ENCODE peak calls at places on chromosome 14, in four cellular contexts. G, J, E and S are unnamed samples.

GRCh38 chr14:83520837-83521236 is 1987.2 kb upstream of the SEL1L start:
- DNase-seq in G (no peak), J (peak; percentile 2), E (no peak), S (no peak)

GRCh38 chr14:50082784-50083466 is 33.4 kb downstream of the VCPKMT start:
- DNase-seq in G (no peak), J (peak; percentile 75), E (peak; percentile 66), S (no peak)

GRCh38 chr14:96103560-96104460 is 64.6 kb downstream of the C14orf132 start:
- DNase-seq in G (no peak), J (no peak), E (no peak), S (no peak)

GRCh38 chr14:51419685-51420084 is 179.6 kb downstream of the TMX1 start:
- DNase-seq in G (peak; percentile 32), J (no peak), E (no peak), S (no peak)

GRCh38 chr14:35861204-35861868 is 35.2 kb downstream of the BRMS1L start:
- DNase-seq in G (no peak), J (no peak), E (no peak), S (no peak)

GRCh38 chr14:82385043-82385442 is 851.4 kb upstream of the SEL1L start:
- DNase-seq in G (no peak), J (no peak), E (no peak), S (no peak)

GRCh38 chr14:96783306-96784224 is 13.6 kb upstream of the VRK1 start:
- DNase-seq in G (no peak), J (peak; percentile 58), E (no peak), S (no peak)

GRCh38 chr14:20712900-20713299 is 24.3 kb downstream of the ANG start:
- DNase-seq in G (no peak), J (no peak), E (no peak), S (no peak)

GRCh38 chr14:23481362-23481970 is 12.0 kb downstream of the NGDN start:
- DNase-seq in G (no peak), J (peak; percentile 17), E (no peak), S (no peak)

GRCh38 chr14:68687746-68688145 is 105.1 kb downstream of the ZFP36L1 start:
- DNase-seq in G (peak; percentile 80), J (peak; percentile 98), E (no peak), S (no peak)

GRCh38 chr14:90295870-90296516 is 35.7 kb downstream of the NRDE2 start:
- DNase-seq in G (no peak), J (peak; percentile 73), E (no peak), S (no peak)

GRCh38 chr14:24243336-24243836 is 963 bp upstream of the TINF2 start:
- DNase-seq in G (no peak), J (peak; percentile 36), E (no peak), S (no peak)

GRCh38 chr14:103199141-103199540 is 75.9 kb downstream of the TNFAIP2 start:
- DNase-seq in G (peak; percentile 42), J (peak; percentile 34), E (no peak), S (no peak)

GRCh38 chr14:35400707-35401421 is 3.7 kb downstream of the NFKBIA start:
- DNase-seq in G (no peak), J (no peak), E (no peak), S (no peak)

GRCh38 chr14:62497708-62498107 is 547.5 kb downstream of the KCNH5 start:
- DNase-seq in G (no peak), J (no peak), E (no peak), S (no peak)

GRCh38 chr14:23664207-23664885 is 28.2 kb downstream of the DHRS2 start:
- DNase-seq in G (no peak), J (no peak), E (no peak), S (no peak)

GRCh38 chr14:105419305-105420091 is at the start of gene MTA1:
- DNase-seq in G (no peak), J (peak; percentile 15), E (no peak), S (no peak)

GRCh38 chr14:92426237-92426636 is 87.3 kb upstream of the RIN3 start:
- DNase-seq in G (no peak), J (peak; percentile 87), E (no peak), S (no peak)

GRCh38 chr14:33692762-33693161 is 258.1 kb downstream of the EGLN3 start:
- DNase-seq in G (no peak), J (peak; percentile 97), E (no peak), S (no peak)

GRCh38 chr14:90544971-90545370 is 148.1 kb downstream of the CALM1 start:
- DNase-seq in G (no peak), J (no peak), E (peak; percentile 32), S (no peak)

GRCh38 chr14:103524002-103524785 is 1.6 kb upstream of the CKB start:
- DNase-seq in G (no peak), J (no peak), E (no peak), S (no peak)

GRCh38 chr14:105249175-105250007 is 1.1 kb downstream of the BTBD6 start:
- DNase-seq in G (peak; percentile 24), J (peak; percentile 38), E (no peak), S (no peak)

GRCh38 chr14:79732911-79733310 is 478.4 kb downstream of the DIO2 start:
- DNase-seq in G (no peak), J (peak; percentile 67), E (no peak), S (no peak)

GRCh38 chr14:23610090-23610814 is 25.9 kb upstream of the DHRS2 start:
- DNase-seq in G (no peak), J (no peak), E (no peak), S (no peak)

GRCh38 chr14:85528080-85528881 is 1.7 kb upstream of the FLRT2 start:
- DNase-seq in G (peak; percentile 93), J (peak; percentile 89), E (no peak), S (no peak)

GRCh38 chr14:58749066-58749669 is 111.4 kb downstream of the DACT1 start:
- DNase-seq in G (peak; percentile 76), J (peak; percentile 99), E (peak; percentile 69), S (no peak)

GRCh38 chr14:74888164-74889158 is 6.7 kb downstream of the DLST start:
- DNase-seq in G (peak; percentile 37), J (peak; percentile 48), E (no peak), S (no peak)

DNA sequence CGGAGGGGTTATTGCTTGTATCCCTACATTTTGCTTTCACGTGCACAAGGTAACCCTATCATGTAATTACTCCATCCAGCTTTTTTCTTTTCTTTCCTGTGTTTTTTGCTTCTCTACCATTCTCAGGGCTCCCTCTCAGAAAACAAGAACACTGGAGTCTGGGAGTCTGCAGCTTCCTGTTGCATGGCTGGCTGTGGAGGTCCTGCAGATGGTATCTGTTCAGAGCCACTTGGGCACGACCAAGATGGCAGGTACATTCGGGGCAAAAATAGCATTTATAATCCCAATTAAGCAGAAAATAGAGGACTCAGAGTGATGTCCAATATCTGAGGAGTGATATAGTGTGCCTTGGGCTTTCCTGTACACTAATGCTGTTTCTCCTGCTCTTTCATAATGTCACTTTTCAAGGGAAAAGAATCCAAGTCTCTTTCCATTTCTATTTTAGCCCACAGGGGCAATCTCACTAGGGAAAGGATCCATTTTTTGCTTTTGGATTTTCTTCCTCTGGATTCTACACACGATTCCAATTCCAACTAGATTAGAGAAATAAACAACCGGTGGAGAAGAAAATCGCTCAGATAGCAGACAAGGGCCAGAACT is 3.2 kb upstream of the NUMB start:
- DNase-seq in G (no peak), J (no peak), E (no peak), S (no peak)
- H3K4me3 ChIP-seq in G (peak overlapping the region; percentile 29), J (peak overlapping the region; percentile 0), E (no peak overlapping the region), S (no peak overlapping the region)

DNA sequence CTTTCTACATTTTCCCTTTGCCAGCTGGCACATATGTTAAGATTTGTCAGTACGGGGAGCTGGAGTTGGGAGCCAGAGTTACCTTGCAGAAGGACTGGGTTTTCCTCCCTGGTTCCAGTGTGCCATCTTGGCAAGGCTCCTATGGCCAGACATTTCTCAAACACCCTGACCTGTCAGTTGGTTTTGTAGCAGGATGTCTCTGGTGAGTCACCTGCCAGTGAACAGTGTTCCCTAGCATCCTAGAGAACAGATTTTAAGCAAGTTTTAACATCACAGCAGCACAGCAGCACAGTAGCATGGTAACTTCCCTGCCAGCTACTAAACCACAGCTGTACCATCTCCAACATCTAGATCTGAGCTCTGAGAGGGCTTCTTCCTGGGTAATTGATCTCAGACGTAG is 26.2 kb upstream of the KTN1 start:
- DNase-seq in G (no peak), J (no peak), E (no peak), S (no peak)
- H3K9me3 ChIP-seq in G (no peaks in the 10 kb centered on the region), J (no peaks in the 10 kb centered on the region), E (peaks cover 3% of the 10 kb centered on the region), S (no peaks in the 10 kb centered on the region)

DNA sequence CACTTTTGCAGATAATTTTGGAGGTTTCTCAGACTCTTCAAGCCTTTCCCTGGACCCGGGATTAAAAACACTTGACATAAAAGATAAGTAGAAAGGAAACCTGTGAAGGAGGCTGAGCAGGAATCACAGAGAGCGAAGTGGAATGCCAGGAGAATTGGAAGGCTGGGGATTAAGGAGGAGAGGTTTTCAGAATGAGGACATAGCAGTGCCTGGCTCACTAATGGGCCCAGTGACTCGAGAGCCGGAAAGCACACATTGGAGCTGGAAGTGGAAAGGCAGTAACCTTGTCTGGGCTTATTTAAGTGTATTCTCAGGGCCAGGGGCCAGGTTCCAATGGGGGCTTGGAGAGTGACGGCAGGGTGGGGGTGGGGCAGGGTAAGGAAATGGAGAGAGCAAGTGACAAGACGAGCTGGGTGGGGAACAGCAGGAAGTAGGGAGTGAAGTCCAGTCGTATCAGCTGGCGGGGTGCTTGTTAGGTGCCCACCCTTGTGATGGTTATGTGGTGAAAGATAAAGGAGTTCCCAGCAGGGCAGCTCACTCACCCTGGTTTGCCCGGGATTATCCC is 13.1 kb downstream of the EVL start:
- DNase-seq in G (no peak), J (no peak), E (no peak), S (no peak)
- H3K4me3 ChIP-seq in G (no peak overlapping the region), J (no peak overlapping the region), E (no peak overlapping the region), S (no peak overlapping the region)

GRCh38 chr14:29735459-29735858 is 192.2 kb downstream of the PRKD1 start:
- DNase-seq in G (no peak), J (no peak), E (no peak), S (no peak)
- H3K9me3 ChIP-seq in G (no peaks in the 10 kb centered on the region), J (no peaks in the 10 kb centered on the region), E (no peaks in the 10 kb centered on the region), S (no peaks in the 10 kb centered on the region)

GRCh38 chr14:106844608-106845285 is 1318.4 kb downstream of the TMEM121 start:
- DNase-seq in G (peak; percentile 58), J (no peak), E (peak; percentile 85), S (no peak)

GRCh38 chr14:106843951-106844483 is 1317.6 kb downstream of the TMEM121 start:
- DNase-seq in G (no peak), J (no peak), E (peak; percentile 51), S (no peak)

GRCh38 chr14:106848330-106849121 is 1322.1 kb downstream of the TMEM121 start:
- DNase-seq in G (peak; percentile 69), J (peak; percentile 0), E (no peak), S (no peak)

GRCh38 chr14:106845286-106846087 is 1319.1 kb downstream of the TMEM121 start:
- DNase-seq in G (peak; percentile 88), J (no peak), E (no peak), S (no peak)

GRCh38 chr14:106846218-106846617 is 1319.8 kb downstream of the TMEM121 start:
- DNase-seq in G (no peak), J (no peak), E (no peak), S (no peak)
- H3K4me3 ChIP-seq in G (peak overlapping the region; percentile 64), J (no peak overlapping the region), E (no peak overlapping the region), S (no peak overlapping the region)

GRCh38 chr14:106613256-106613655 is 1086.9 kb downstream of the TMEM121 start:
- DNase-seq in G (no peak), J (no peak), E (no peak), S (no peak)
- H3K9me3 ChIP-seq in G (no peaks in the 10 kb centered on the region), J (no peaks in the 10 kb centered on the region), E (peaks cover 1% of the 10 kb centered on the region), S (peaks cover 15% of the 10 kb centered on the region)

GRCh38 chr14:102086972-102087761 is at the start of gene HSP90AA1:
- DNase-seq in G (peak; percentile 93), J (peak; percentile 85), E (peak; percentile 96), S (peak; percentile 73)
- H3K4me3 ChIP-seq in G (peak within 1 kb of the TSS; percentile 97), J (peak within 1 kb of the TSS; percentile 84), E (peak within 1 kb of the TSS; percentile 99), S (peak within 1 kb of the TSS; percentile 69)

GRCh38 chr14:106811167-106811566 is 1284.8 kb downstream of the TMEM121 start:
- DNase-seq in G (no peak), J (no peak), E (no peak), S (no peak)
- H3K9me3 ChIP-seq in G (no peaks in the 10 kb centered on the region), J (no peaks in the 10 kb centered on the region), E (peaks cover 1% of the 10 kb centered on the region), S (peaks cover 14% of the 10 kb centered on the region)